ENCODE peak calls at places on chromosomes 16 and 17, in four cellular contexts. S is cardiac muscle cell, H is GM23338, M is tibial nerve. E is an unnamed sample.
A peak's percentile ranks its signal among the peaks of the same experiment; 100 is the strongest.

GRCh38 chr17:40980594-40980993 is 3.5 kb downstream of the KRT40 start:
- DNase-seq in S (peak; percentile 73), H (no peak), M (no peak), E (no peak)

GRCh38 chr17:54269886-54270285 is 447.2 kb downstream of the KIF2B start:
- DNase-seq in S (no peak), H (no peak), M (no peak), E (no peak)

GRCh38 chr17:3845361-3845753 is 689 bp downstream of the NCBP3 start:
- DNase-seq in S (no peak), H (no peak), M (no peak), E (no peak)

GRCh38 chr16:60123387-60124023 is 1389.4 kb upstream of the GOT2 start:
- DNase-seq in S (no peak), H (no peak), M (no peak), E (no peak)

GRCh38 chr17:76414334-76415295 is 30.2 kb downstream of the SPHK1 start:
- DNase-seq in S (peak; percentile 93), H (no peak), M (peak; percentile 39), E (peak; percentile 88)

GRCh38 chr17:33651631-33652030 is 358.5 kb upstream of the ASIC2 start:
- DNase-seq in S (no peak), H (peak; percentile 78), M (no peak), E (no peak)

GRCh38 chr16:525123-525519 is 2.4 kb upstream of the CAPN15 start:
- DNase-seq in S (no peak), H (no peak), M (no peak), E (no peak)

GRCh38 chr17:19290047-19290705 is 53.0 kb downstream of the EPN2 start:
- DNase-seq in S (no peak), H (no peak), M (no peak), E (no peak)

GRCh38 chr17:1158879-1159278 is 20.9 kb downstream of the ABR start:
- DNase-seq in S (no peak), H (no peak), M (no peak), E (no peak)

GRCh38 chr17:7237761-7238417 is 1.4 kb downstream of the PHF23 start:
- DNase-seq in S (peak; percentile 77), H (peak; percentile 91), M (peak; percentile 68), E (peak; percentile 83)

GRCh38 chr17:34177642-34178041 is 77.4 kb upstream of the CCL2 start:
- DNase-seq in S (no peak), H (no peak), M (no peak), E (no peak)

GRCh38 chr16:85929259-85929704 is 30.3 kb downstream of the IRF8 start:
- DNase-seq in S (no peak), H (no peak), M (no peak), E (no peak)

GRCh38 chr17:61421460-61421859 is 21.8 kb downstream of the TBX2 start:
- DNase-seq in S (no peak), H (no peak), M (no peak), E (no peak)

GRCh38 chr16:85862476-85863383 is 36.2 kb upstream of the IRF8 start:
- DNase-seq in S (no peak), H (no peak), M (no peak), E (no peak)

GRCh38 chr16:80197790-80198201 is 343.0 kb upstream of the DYNLRB2 start:
- DNase-seq in S (no peak), H (no peak), M (no peak), E (no peak)

GRCh38 chr16:24539850-24540484 is 601 bp downstream of the RBBP6 start:
- DNase-seq in S (peak; percentile 55), H (peak; percentile 33), M (no peak), E (peak; percentile 69)

GRCh38 chr16:87343753-87344050 is 26.5 kb upstream of the C16orf95 start:
- DNase-seq in S (no peak), H (no peak), M (no peak), E (no peak)

GRCh38 chr17:40338058-40338457 is 26.5 kb downstream of the GJD3 start:
- DNase-seq in S (no peak), H (no peak), M (no peak), E (no peak)

GRCh38 chr16:391885-392335 is 5.1 kb upstream of the NME4 start:
- DNase-seq in S (peak; percentile 58), H (peak; percentile 86), M (no peak), E (no peak)

GRCh38 chr17:57455063-57455914 is 199.0 kb downstream of the MSI2 start:
- DNase-seq in S (no peak), H (no peak), M (no peak), E (no peak)

GRCh38 chr16:85834741-85835140 is 35.2 kb downstream of the COX4I1 start:
- DNase-seq in S (no peak), H (no peak), M (no peak), E (no peak)

GRCh38 chr17:71339219-71339618 is 781.6 kb upstream of the SOX9 start:
- DNase-seq in S (no peak), H (no peak), M (no peak), E (no peak)

GRCh38 chr17:1939979-1940809 is 84.9 kb downstream of the RTN4RL1 start:
- DNase-seq in S (no peak), H (no peak), M (no peak), E (no peak)

DNA sequence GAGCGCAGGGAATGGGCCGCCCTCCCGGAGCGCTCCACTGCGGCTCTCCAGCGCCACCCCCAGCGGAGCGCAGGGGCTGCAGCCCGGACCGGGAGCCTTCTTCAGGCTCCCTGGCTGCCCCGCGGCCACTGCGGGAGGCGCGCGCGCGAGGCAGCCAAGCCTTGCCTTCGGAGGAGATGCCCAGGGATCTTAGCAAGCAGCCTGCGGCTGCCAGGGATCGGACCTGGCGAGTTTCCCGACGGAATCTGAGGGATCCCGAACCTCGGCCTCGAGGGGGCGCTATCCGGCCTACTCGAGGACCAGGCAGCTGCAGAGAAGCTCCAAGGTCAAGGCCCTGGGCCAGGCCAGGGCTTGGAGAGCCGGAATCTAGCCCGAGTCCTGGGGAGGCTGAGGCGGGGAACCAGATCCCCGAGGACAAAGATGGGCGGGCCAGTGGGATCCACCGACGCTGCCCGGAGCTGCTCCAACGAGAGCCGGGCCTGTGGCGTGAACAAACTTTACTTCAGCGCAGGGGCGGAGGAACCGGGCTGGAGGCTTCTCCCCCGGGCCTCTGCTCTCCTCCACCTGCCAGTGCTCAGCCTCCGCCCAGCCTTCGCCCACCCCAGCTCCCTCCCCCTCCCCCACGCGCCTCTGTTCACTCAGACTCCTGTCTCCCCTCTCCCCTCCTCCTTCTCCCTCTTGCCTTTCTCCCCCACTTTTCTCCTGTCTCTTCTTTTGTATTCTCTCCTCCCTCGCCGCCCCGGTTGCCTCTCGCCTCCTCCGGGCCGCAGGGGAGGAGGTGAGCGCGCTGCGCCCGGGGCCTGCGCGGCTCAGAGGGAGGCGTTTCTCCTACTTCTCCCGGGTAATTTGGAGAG is at the start of gene IRX6:
- DNase-seq in S (peak; percentile 77), H (peak; percentile 90), M (no peak), E (peak; percentile 71)
- H3K27ac ChIP-seq in S (no peak within 1 kb of the TSS), H (no peak within 1 kb of the TSS), M (no peak within 1 kb of the TSS), E (peak within 1 kb of the TSS; percentile 93)

GRCh38 chr16:35195864-35196216 is 1736.4 kb downstream of the TP53TG3F start:
- DNase-seq in S (no peak), H (no peak), M (no peak), E (no peak)

GRCh38 chr16:35195173-35195863 is 1735.9 kb downstream of the TP53TG3F start:
- DNase-seq in S (no peak), H (peak; percentile 0), M (peak; percentile 2), E (no peak)

GRCh38 chr16:35196313-35196712 is 1736.9 kb downstream of the TP53TG3F start:
- DNase-seq in S (no peak), H (no peak), M (no peak), E (no peak)

GRCh38 chr16:35193956-35194355 is 1734.5 kb downstream of the TP53TG3F start:
- DNase-seq in S (no peak), H (no peak), M (no peak), E (no peak)

DNA sequence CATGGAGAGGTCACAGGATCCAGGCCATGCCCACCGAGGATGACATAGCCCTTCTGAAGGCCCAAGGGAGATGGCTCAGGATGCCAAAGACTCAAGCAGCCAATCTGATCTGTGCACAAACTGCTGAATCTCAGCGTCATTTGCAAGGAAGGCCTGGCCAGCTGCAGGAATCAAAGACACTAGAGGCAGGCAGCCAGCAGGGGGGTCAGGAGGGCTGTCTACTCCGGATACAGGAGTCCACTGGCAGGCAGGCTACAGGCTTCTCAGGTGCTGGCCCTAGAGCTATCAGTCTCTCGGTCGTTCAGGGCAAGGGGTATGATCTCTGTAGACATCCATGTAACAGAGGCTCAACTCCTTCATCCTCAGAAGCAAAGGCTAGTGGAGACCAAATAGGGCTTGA is 1735.3 kb downstream of the TP53TG3F start:
- DNase-seq in S (no peak), H (no peak), M (peak; percentile 0), E (no peak)
- H3K4me3 ChIP-seq in S (no peak overlapping the region), H (no peak overlapping the region), M (no peak overlapping the region), E (no peak overlapping the region)

GRCh38 chr17:82217120-82217529 is 4.5 kb upstream of the CCDC57 start:
- DNase-seq in S (no peak), H (no peak), M (no peak), E (peak; percentile 24)

GRCh38 chr17:82215972-82216300 is 3.3 kb upstream of the CCDC57 start:
- DNase-seq in S (no peak), H (no peak), M (no peak), E (no peak)

GRCh38 chr17:82217530-82218204 is 5.0 kb upstream of the CCDC57 start:
- DNase-seq in S (no peak), H (no peak), M (no peak), E (peak; percentile 51)

GRCh38 chr17:82215095-82215971 is 2.7 kb upstream of the CCDC57 start:
- DNase-seq in S (no peak), H (peak; percentile 50), M (no peak), E (no peak)

DNA sequence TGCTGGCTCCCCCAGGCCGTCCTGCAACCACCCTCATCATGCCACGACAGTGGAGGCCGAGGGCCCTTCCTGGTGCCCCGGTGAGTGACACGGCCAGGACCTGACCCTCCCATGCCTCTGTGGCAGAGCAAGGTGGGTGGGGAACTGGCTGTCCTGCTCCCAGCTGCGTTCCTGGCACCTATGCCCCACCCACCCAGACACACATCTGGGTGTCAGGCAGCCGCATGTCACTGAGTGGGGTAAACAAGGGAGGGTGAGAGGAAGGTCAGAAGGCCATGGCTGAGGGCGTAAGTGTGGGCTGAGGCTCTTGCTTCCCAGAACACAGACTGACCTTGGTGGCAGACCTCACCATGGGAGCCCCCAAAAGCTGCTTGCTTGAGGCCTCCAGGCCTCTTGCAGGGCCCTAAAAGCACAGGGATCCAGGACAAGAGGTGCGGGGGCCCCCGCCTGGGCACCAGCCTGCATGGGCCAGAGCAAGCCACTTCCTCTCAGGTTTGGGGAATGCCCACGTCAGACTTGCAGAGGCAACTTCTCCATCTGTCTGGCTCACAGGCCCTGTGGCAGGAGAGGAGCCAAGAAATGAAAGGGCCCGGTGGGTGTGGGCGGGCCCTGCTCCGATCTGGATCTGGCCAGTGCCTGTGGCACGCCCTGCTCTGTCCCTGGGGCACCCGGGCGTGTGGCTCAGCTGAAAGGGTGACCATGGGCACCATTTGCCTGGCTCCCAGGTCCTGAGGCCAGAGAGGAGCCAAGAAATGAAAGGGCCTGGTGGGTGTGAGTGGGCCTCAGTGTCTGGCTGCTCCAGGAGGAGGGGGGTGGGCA is 3.9 kb upstream of the CCDC57 start:
- DNase-seq in S (no peak), H (no peak), M (peak; percentile 57), E (peak; percentile 61)
- H3K27ac ChIP-seq in S (no peak overlapping the region), H (no peak overlapping the region), M (peak overlapping the region; percentile 80), E (peak overlapping the region; percentile 11)

GRCh38 chr17:69412336-69412735 is 2.2 kb upstream of the MAP2K6 start:
- DNase-seq in S (no peak), H (no peak), M (no peak), E (no peak)

GRCh38 chr17:69415431-69415830 is 934 bp downstream of the MAP2K6 start:
- DNase-seq in S (no peak), H (no peak), M (no peak), E (no peak)

GRCh38 chr17:69418535-69418934 is 4.0 kb downstream of the MAP2K6 start:
- DNase-seq in S (no peak), H (no peak), M (no peak), E (no peak)

GRCh38 chr17:69414408-69415274 is at the start of gene MAP2K6:
- DNase-seq in S (peak; percentile 84), H (peak; percentile 93), M (peak; percentile 67), E (peak; percentile 82)

GRCh38 chr17:69417545-69418483 is 3.3 kb downstream of the MAP2K6 start:
- DNase-seq in S (no peak), H (peak; percentile 35), M (no peak), E (no peak)
- H3K4me3 ChIP-seq in S (peak overlapping the region; percentile 1), H (peak overlapping the region; percentile 83), M (no peak overlapping the region), E (no peak overlapping the region)